ENCODE peak calls at places on chromosomes 13 and 19, in four cellular contexts. One of them, this sample, is unnamed. For H3K4me1, the result is how much of the 10 kb centered on the place peaks cover.

GRCh38 chr13:44576396-44577235 is 486 bp upstream of the TSC22D1 start:
- DNase-seq in GM12878: no peak
- DNase-seq in K562: peak
- DNase-seq in H1: no peak
- DNase-seq in this sample: no peak

GRCh38 chr19:30602661-30603322 is 230.6 kb downstream of the ZNF536 start:
- DNase-seq in GM12878: no peak
- DNase-seq in K562: no peak
- DNase-seq in H1: no peak
- DNase-seq in this sample: no peak

GRCh38 chr19:29480507-29480906 is 45.3 kb upstream of the VSTM2B start:
- DNase-seq in GM12878: no peak
- DNase-seq in K562: no peak
- DNase-seq in H1: no peak
- DNase-seq in this sample: no peak

GRCh38 chr13:52344108-52344507 is 61.9 kb downstream of the THSD1 start:
- DNase-seq in GM12878: no peak
- DNase-seq in K562: no peak
- DNase-seq in H1: no peak
- DNase-seq in this sample: no peak

GRCh38 chr19:13861714-13862531 is 15.0 kb upstream of the NANOS3 start:
- DNase-seq in GM12878: peak
- DNase-seq in K562: peak
- DNase-seq in H1: no peak
- DNase-seq in this sample: peak

GRCh38 chr13:56182598-56182997 is 958.1 kb upstream of the PRR20A start:
- DNase-seq in GM12878: no peak
- DNase-seq in K562: no peak
- DNase-seq in H1: no peak
- DNase-seq in this sample: no peak

GRCh38 chr13:28542804-28543203 is 47.9 kb upstream of the FLT1 start:
- DNase-seq in GM12878: no peak
- DNase-seq in K562: no peak
- DNase-seq in H1: no peak
- DNase-seq in this sample: no peak

GRCh38 chr13:37058801-37059135 is 720 bp downstream of the SUPT20H start:
- DNase-seq in GM12878: peak
- DNase-seq in K562: no peak
- DNase-seq in H1: no peak
- DNase-seq in this sample: no peak

GRCh38 chr13:65292488-65292901 is 1937.6 kb downstream of the PCDH9 start:
- DNase-seq in GM12878: no peak
- DNase-seq in K562: no peak
- DNase-seq in H1: peak
- DNase-seq in this sample: peak

GRCh38 chr19:29551774-29552173 is 26.0 kb downstream of the VSTM2B start:
- DNase-seq in GM12878: no peak
- DNase-seq in K562: no peak
- DNase-seq in H1: no peak
- DNase-seq in this sample: no peak

GRCh38 chr13:46609052-46609451 is 56.1 kb downstream of the LRCH1 start:
- DNase-seq in GM12878: no peak
- DNase-seq in K562: no peak
- DNase-seq in H1: no peak
- DNase-seq in this sample: no peak

GRCh38 chr19:45498411-45499195 is at the start of gene PPM1N:
- DNase-seq in GM12878: no peak
- DNase-seq in K562: peak
- DNase-seq in H1: no peak
- DNase-seq in this sample: peak

GRCh38 chr19:11125994-11126685 is 29.4 kb downstream of the SPC24 start:
- DNase-seq in GM12878: no peak
- DNase-seq in K562: peak
- DNase-seq in H1: no peak
- DNase-seq in this sample: peak

GRCh38 chr13:85509512-85509911 is 289.7 kb downstream of the SLITRK6 start:
- DNase-seq in GM12878: no peak
- DNase-seq in K562: no peak
- DNase-seq in H1: no peak
- DNase-seq in this sample: peak

GRCh38 chr19:41325947-41326706 is 16.2 kb downstream of the CCDC97 start:
- DNase-seq in GM12878: no peak
- DNase-seq in K562: no peak
- DNase-seq in H1: no peak
- DNase-seq in this sample: peak

GRCh38 chr13:39418424-39418823 is 184.6 kb downstream of the LHFPL6 start:
- DNase-seq in GM12878: no peak
- DNase-seq in K562: no peak
- DNase-seq in H1: no peak
- DNase-seq in this sample: no peak

GRCh38 chr13:48403151-48403631 is 9.7 kb downstream of the LPAR6 start:
- DNase-seq in GM12878: peak
- DNase-seq in K562: no peak
- DNase-seq in H1: no peak
- DNase-seq in this sample: peak

GRCh38 chr13:77728265-77728966 is 30.9 kb downstream of the SLAIN1 start:
- DNase-seq in GM12878: no peak
- DNase-seq in K562: no peak
- DNase-seq in H1: no peak
- DNase-seq in this sample: no peak

GRCh38 chr13:46374710-46375109 is 12.3 kb downstream of the RUBCNL start:
- DNase-seq in GM12878: no peak
- DNase-seq in K562: no peak
- DNase-seq in H1: no peak
- DNase-seq in this sample: no peak

GRCh38 chr19:1383014-1383310 is 745 bp upstream of the NDUFS7 start:
- DNase-seq in GM12878: no peak
- DNase-seq in K562: peak
- DNase-seq in H1: no peak
- DNase-seq in this sample: no peak

GRCh38 chr13:51839711-51840110 is 5.3 kb downstream of the TMEM272 start:
- DNase-seq in GM12878: no peak
- DNase-seq in K562: no peak
- DNase-seq in H1: no peak
- DNase-seq in this sample: no peak

GRCh38 chr19:31586282-31586681 is 237.0 kb upstream of the TSHZ3 start:
- DNase-seq in GM12878: no peak
- DNase-seq in K562: no peak
- DNase-seq in H1: no peak
- DNase-seq in this sample: peak

GRCh38 chr19:2735374-2735773 is 4.4 kb downstream of the SLC39A3 start:
- DNase-seq in GM12878: no peak
- DNase-seq in K562: no peak
- DNase-seq in H1: no peak
- DNase-seq in this sample: no peak

GRCh38 chr19:40489882-40490230 is 23.1 kb downstream of the SPTBN4 start:
- DNase-seq in GM12878: no peak
- DNase-seq in K562: no peak
- DNase-seq in H1: no peak
- DNase-seq in this sample: no peak

GRCh38 chr13:26052136-26052736 is 420 bp upstream of the SHISA2 start:
- DNase-seq in GM12878: no peak
- DNase-seq in K562: no peak
- DNase-seq in H1: no peak
- DNase-seq in this sample: no peak

GRCh38 chr13:48252176-48252575 is 19.2 kb downstream of the ITM2B start:
- DNase-seq in GM12878: no peak
- DNase-seq in K562: no peak
- DNase-seq in H1: no peak
- DNase-seq in this sample: no peak

GRCh38 chr13:74979703-74980102 is 502.3 kb downstream of the TBC1D4 start:
- DNase-seq in GM12878: no peak
- DNase-seq in K562: no peak
- DNase-seq in H1: no peak
- DNase-seq in this sample: no peak

GRCh38 chr13:114311387-114311786 is 2.9 kb upstream of the CHAMP1 start:
- DNase-seq in GM12878: no peak
- DNase-seq in K562: no peak
- DNase-seq in H1: no peak
- DNase-seq in this sample: no peak
- H3K4me1 ChIP-seq in GM12878: under half
- H3K4me1 ChIP-seq in K562: under half
- H3K4me1 ChIP-seq in H1: under half
- H3K4me1 ChIP-seq in this sample: under half

DNA sequence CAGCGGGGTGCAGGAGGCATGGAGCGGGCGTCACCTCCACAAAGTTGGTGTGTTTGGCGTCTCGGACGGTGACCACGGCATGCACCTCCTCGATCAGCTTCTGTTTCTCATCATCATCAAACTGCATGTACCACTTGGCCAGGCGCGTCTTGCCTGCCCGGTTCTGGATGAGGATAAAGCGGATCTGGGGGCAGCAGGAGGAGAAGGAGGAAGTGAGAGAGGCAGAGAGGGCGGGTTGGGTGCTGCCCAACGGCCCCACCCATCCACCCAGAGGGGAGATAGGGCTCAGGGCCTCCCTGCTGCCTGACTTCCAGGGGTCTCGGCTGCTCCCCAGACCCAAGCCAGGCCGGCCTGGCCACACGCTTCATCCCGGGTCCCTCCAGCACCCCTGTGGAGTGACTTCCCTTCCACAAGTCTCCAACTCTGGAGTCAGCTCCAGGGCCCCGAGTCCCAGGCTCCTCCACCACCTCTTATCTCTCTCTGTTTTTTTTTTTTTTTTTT is 4.6 kb downstream of the AP2S1 start:
- DNase-seq in GM12878: no peak
- DNase-seq in K562: peak
- DNase-seq in H1: no peak
- DNase-seq in this sample: no peak
- TF ChIP-seq CHD1 in GM12878: no peak
- TF ChIP-seq CHD1 in K562: no peak
- TF ChIP-seq CHD1 in H1: no peak
- TF ChIP-seq CHD1 in this sample: no peak

GRCh38 chr13:41052441-41052840 is 8.9 kb upstream of the WBP4 start:
- DNase-seq in GM12878: no peak
- DNase-seq in K562: no peak
- DNase-seq in H1: no peak
- DNase-seq in this sample: no peak
- H3K4me1 ChIP-seq in GM12878: under half
- H3K4me1 ChIP-seq in K562: under half
- H3K4me1 ChIP-seq in H1: under half
- H3K4me1 ChIP-seq in this sample: under half

GRCh38 chr19:5293607-5294089 is 47.0 kb downstream of the PTPRS start:
- DNase-seq in GM12878: no peak
- DNase-seq in K562: peak
- DNase-seq in H1: no peak
- DNase-seq in this sample: peak

GRCh38 chr19:5290336-5291262 is 50.0 kb downstream of the PTPRS start:
- DNase-seq in GM12878: no peak
- DNase-seq in K562: peak
- DNase-seq in H1: no peak
- DNase-seq in this sample: no peak

GRCh38 chr19:5291588-5292193 is 48.9 kb downstream of the PTPRS start:
- DNase-seq in GM12878: no peak
- DNase-seq in K562: no peak
- DNase-seq in H1: no peak
- DNase-seq in this sample: no peak

GRCh38 chr19:5292843-5293606 is 47.6 kb downstream of the PTPRS start:
- DNase-seq in GM12878: no peak
- DNase-seq in K562: peak
- DNase-seq in H1: peak
- DNase-seq in this sample: peak

DNA sequence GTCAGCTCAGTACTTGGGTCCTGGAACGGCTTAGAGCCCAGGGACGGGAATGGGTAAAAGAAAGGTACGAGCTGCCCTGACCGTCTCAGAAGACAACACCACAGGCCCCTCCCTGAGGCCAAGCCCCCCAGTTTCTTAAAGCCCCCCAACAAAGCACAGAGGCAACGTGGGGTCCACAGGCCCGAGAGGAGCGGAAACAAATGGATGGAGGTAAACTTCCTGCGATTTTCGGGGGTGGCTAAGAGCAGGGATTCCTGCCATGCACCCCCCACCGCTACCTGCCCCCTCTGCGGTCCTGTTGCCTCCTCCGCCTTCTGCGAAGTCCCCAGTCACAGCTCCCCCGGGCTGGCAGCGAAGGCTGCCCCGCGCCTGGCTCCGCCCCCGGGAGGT is 48.2 kb downstream of the PTPRS start:
- DNase-seq in GM12878: no peak
- DNase-seq in K562: no peak
- DNase-seq in H1: no peak
- DNase-seq in this sample: peak
- TF ChIP-seq CHD1 in GM12878: no peak
- TF ChIP-seq CHD1 in K562: no peak
- TF ChIP-seq CHD1 in H1: no peak
- TF ChIP-seq CHD1 in this sample: no peak

DNA sequence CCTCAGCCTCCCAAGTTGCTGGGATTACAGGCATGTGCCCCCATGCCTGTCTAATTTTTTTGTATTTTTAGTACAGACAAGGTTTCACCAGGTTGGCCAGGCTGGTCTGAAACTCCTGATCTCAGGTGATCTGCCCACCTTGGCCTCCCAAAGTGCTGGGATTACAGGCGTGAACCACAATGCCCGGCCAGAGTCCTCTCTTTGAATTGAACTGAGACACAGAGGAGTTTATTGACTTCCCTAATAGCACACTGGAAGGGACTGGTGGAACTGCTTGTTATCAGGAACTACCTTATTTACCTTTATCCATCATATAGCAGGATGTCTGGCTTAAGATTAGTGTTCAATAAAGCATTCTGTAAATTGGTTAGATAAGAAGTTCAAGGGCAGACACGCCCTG is 613.8 kb downstream of the EFNB2 start:
- DNase-seq in GM12878: no peak
- DNase-seq in K562: no peak
- DNase-seq in H1: no peak
- DNase-seq in this sample: no peak
- H3K4me1 ChIP-seq in GM12878: under half
- H3K4me1 ChIP-seq in K562: under half
- H3K4me1 ChIP-seq in H1: under half
- H3K4me1 ChIP-seq in this sample: under half

GRCh38 chr13:95456837-95457236 is 95.7 kb upstream of the CLDN10 start:
- DNase-seq in GM12878: no peak
- DNase-seq in K562: no peak
- DNase-seq in H1: no peak
- DNase-seq in this sample: no peak
- TF ChIP-seq CHD1 in GM12878: no peak
- TF ChIP-seq CHD1 in K562: no peak
- TF ChIP-seq CHD1 in H1: no peak
- TF ChIP-seq CHD1 in this sample: no peak

DNA sequence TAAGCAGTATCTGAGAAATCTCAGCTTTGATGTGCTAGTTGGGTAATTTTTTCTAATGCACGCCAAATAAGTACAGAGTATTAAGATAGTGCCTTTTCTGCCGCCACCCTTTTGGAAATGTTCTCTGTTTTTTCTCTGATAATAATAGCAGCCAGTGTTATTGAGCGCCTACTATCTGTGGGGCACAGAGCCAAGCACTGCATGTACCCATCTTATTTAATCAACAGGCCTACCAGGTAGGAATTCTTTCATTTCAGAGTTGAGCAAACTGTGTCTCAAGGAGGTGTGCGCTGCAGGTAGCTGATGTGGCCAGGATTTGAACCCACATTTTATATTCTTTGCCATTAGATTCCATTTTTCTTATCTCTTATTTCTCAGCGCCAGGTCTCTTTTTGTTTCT is 1.4 kb downstream of the EPN1 start:
- DNase-seq in GM12878: no peak
- DNase-seq in K562: no peak
- DNase-seq in H1: no peak
- DNase-seq in this sample: peak
- H3K4me1 ChIP-seq in GM12878: under half
- H3K4me1 ChIP-seq in K562: half or more
- H3K4me1 ChIP-seq in H1: under half
- H3K4me1 ChIP-seq in this sample: under half

GRCh38 chr19:35409191-35409590 is 38.3 kb downstream of the GPR42 start:
- DNase-seq in GM12878: no peak
- DNase-seq in K562: no peak
- DNase-seq in H1: no peak
- DNase-seq in this sample: no peak
- TF ChIP-seq CHD1 in GM12878: no peak
- TF ChIP-seq CHD1 in K562: no peak
- TF ChIP-seq CHD1 in H1: no peak
- TF ChIP-seq CHD1 in this sample: no peak